ENCODE peak calls at places on chromosomes 4 and X, in five cellular contexts. G, F, N, Y and R are unnamed samples.

GRCh38 chr4:80566203-80566872 is 230.8 kb downstream of the CFAP299 start:
- DNase-seq in N (no peak), F (no peak), G (no peak), Y (no peak), R (no peak)

GRCh38 chrX:46777971-46778810 is 19.3 kb upstream of the SLC9A7 start:
- DNase-seq in G (no peak), F (no peak), N (no peak), Y (no peak), R (no peak)

GRCh38 chr4:80305466-80305865 is 30.1 kb upstream of the CFAP299 start:
- DNase-seq in G (no peak), Y (no peak), N (no peak), F (no peak), R (no peak)

GRCh38 chr4:82798168-82799005 is at the start of gene SCD5:
- DNase-seq in F (no peak), N (peak; percentile 67), Y (peak; percentile 93), G (peak; percentile 85), R (peak; percentile 52)

GRCh38 chrX:110258552-110258951 is 59.3 kb downstream of the AMMECR1 start:
- DNase-seq in F (no peak), Y (no peak), N (no peak), G (no peak), R (no peak)

GRCh38 chr4:147381749-147382148 is 99.1 kb upstream of the EDNRA start:
- DNase-seq in G (no peak), Y (no peak), F (no peak), N (no peak), R (no peak)

GRCh38 chr4:186196063-186196462 is 4.7 kb downstream of the CYP4V2 start:
- DNase-seq in Y (no peak), G (no peak), F (no peak), N (no peak), R (no peak)

GRCh38 chr4:138669479-138670165 is 346.0 kb upstream of the NOCT start:
- DNase-seq in F (no peak), G (no peak), N (no peak), Y (no peak), R (no peak)

GRCh38 chr4:107253579-107254068 is 217.5 kb upstream of the DKK2 start:
- DNase-seq in G (no peak), Y (no peak), N (no peak), F (no peak), R (no peak)

GRCh38 chr4:152100378-152101201 is 339.8 kb upstream of the GATB start:
- DNase-seq in F (peak; percentile 95), N (no peak), G (no peak), Y (no peak), R (peak; percentile 59)

GRCh38 chrX:111387470-111387869 is 24.5 kb downstream of the DCX start:
- DNase-seq in Y (peak; percentile 24), N (no peak), F (no peak), G (no peak), R (no peak)

GRCh38 chr4:2066011-2066551 is 7.0 kb downstream of the NAT8L start:
- DNase-seq in N (no peak), F (no peak), G (peak; percentile 48), Y (no peak), R (no peak)

GRCh38 chr4:61294001-61294400 is 93.9 kb downstream of the ADGRL3 start:
- DNase-seq in Y (no peak), G (no peak), F (no peak), N (no peak), R (no peak)

GRCh38 chr4:25454491-25454890 is 77.4 kb downstream of the ANAPC4 start:
- DNase-seq in Y (no peak), G (no peak), F (no peak), N (no peak), R (no peak)

GRCh38 chrX:41808042-41808441 is 84.1 kb downstream of the GPR82 start:
- DNase-seq in F (no peak), N (no peak), Y (no peak), G (no peak), R (no peak)

GRCh38 chrX:11629593-11630211 is 36.0 kb downstream of the ARHGAP6 start:
- DNase-seq in N (peak; percentile 51), F (no peak), Y (no peak), G (no peak), R (no peak)

GRCh38 chr4:165207016-165207430 is 338 bp upstream of the KLHL2 start:
- DNase-seq in N (no peak), F (no peak), G (no peak), Y (peak; percentile 37), R (no peak)

GRCh38 chr4:148216866-148217814 is 225.1 kb downstream of the NR3C2 start:
- DNase-seq in G (no peak), F (no peak), Y (no peak), N (no peak), R (no peak)

GRCh38 chrX:108036298-108036973 is 8.4 kb upstream of the VSIG1 start:
- DNase-seq in Y (no peak), N (no peak), G (no peak), F (no peak), R (no peak)

GRCh38 chrX:11187001-11187400 is 75.9 kb downstream of the HCCS start:
- DNase-seq in Y (no peak), F (no peak), N (no peak), G (no peak), R (no peak)

GRCh38 chrX:78574306-78574705 is 84.8 kb downstream of the RTL3 start:
- DNase-seq in Y (no peak), F (no peak), N (no peak), G (no peak), R (peak; percentile 67)

GRCh38 chr4:8394125-8394524 is 46.4 kb downstream of the ACOX3 start:
- DNase-seq in Y (peak; percentile 54), N (peak; percentile 92), G (peak; percentile 89), F (no peak), R (peak; percentile 75)

GRCh38 chrX:119614776-119615175 is 8.6 kb upstream of the NKRF start:
- DNase-seq in G (no peak), Y (no peak), N (no peak), F (no peak), R (no peak)

GRCh38 chr4:77959566-77960338 is 97.1 kb downstream of the MRPL1 start:
- DNase-seq in Y (peak; percentile 80), F (no peak), N (no peak), G (no peak), R (peak; percentile 57)

GRCh38 chr4:2393353-2394270 is 24.8 kb downstream of the ZFYVE28 start:
- DNase-seq in Y (peak; percentile 79), F (no peak), N (peak; percentile 48), G (no peak), R (peak; percentile 59)

GRCh38 chr4:189771696-189772361 is 168.8 kb upstream of the FRG1 start:
- DNase-seq in F (no peak), Y (no peak), N (no peak), G (no peak), R (no peak)

GRCh38 chr4:100690812-100691211 is 173.0 kb upstream of the EMCN start:
- DNase-seq in N (no peak), F (no peak), G (no peak), Y (no peak), R (no peak)

GRCh38 chr4:100694467-100694866 is 176.6 kb upstream of the EMCN start:
- DNase-seq in G (no peak), Y (no peak), F (no peak), N (no peak), R (no peak)

GRCh38 chr4:100695039-100695654 is 177.3 kb upstream of the EMCN start:
- DNase-seq in F (no peak), G (no peak), Y (no peak), N (no peak), R (no peak)

GRCh38 chr4:100695871-100696270 is 178.0 kb upstream of the EMCN start:
- DNase-seq in Y (no peak), N (no peak), G (no peak), F (no peak), R (no peak)

DNA sequence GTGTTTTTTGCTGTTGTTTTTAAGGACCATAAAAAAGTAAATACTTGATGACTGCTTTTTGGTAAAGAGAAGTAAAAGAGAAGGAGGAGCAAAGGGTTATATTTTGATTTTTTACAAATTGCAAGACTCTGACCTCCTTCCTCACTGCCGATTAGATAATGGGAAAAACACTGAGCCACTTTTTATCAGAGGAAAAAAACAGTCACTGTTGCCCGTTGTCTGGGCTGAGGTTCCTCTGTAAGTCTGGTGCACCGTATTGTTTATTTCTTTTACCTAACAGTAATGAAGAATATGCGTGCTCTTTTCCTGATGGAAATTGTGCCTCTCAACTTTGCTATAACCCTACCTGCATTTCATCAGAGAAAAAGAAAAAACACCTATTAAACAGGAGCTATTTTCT is 178.7 kb upstream of the EMCN start:
- DNase-seq in G (no peak), N (no peak), F (no peak), Y (no peak), R (no peak)
- H3K4me3 ChIP-seq in G (no peak overlapping the region), N (no peak overlapping the region), F (no peak overlapping the region), Y (no peak overlapping the region), R (no peak overlapping the region)

GRCh38 chr4:95212692-95213091 is 336.1 kb downstream of the UNC5C start:
- DNase-seq in N (no peak), G (no peak), F (no peak), Y (no peak), R (no peak)

GRCh38 chr4:95213361-95213760 is 335.4 kb downstream of the UNC5C start:
- DNase-seq in G (no peak), Y (no peak), F (no peak), N (no peak), R (no peak)

GRCh38 chr4:95204267-95204835 is 344.4 kb downstream of the UNC5C start:
- DNase-seq in F (no peak), G (no peak), N (no peak), Y (no peak), R (no peak)

GRCh38 chr4:95204873-95205272 is 343.9 kb downstream of the UNC5C start:
- DNase-seq in Y (peak; percentile 65), F (no peak), G (no peak), N (no peak), R (no peak)

DNA sequence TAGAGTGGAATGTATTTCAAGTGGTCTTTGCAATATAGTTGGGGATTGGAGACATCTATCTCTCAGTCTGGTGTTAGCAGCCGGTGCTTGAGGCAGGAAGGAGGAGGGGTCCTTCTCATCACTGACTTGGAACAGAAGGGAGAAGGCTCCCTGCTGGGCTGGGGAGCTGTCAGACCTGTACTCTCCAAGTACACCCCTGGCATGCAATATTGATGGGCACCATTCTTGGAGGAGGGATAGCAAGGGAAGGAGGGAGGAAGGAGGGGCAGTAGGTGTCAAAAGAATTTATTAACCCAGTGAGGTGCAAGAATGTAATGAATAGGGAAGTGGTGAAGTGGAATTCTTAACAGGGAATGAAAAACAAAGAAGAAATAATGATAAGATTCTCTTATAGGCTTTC is 338.8 kb downstream of the UNC5C start:
- DNase-seq in F (no peak), Y (no peak), G (no peak), N (no peak), R (no peak)
- H3K4me1 ChIP-seq in F (no peaks in the 10 kb centered on the region), Y (peaks cover 6% of the 10 kb centered on the region), G (no peaks in the 10 kb centered on the region), N (no peaks in the 10 kb centered on the region), R (peaks cover 6% of the 10 kb centered on the region)

GRCh38 chr4:10114607-10115006 is 2.0 kb downstream of the WDR1 start:
- DNase-seq in N (no peak), Y (no peak), G (no peak), F (no peak), R (no peak)
- H3K4me3 ChIP-seq in N (peak overlapping the region; percentile 90), Y (no peak overlapping the region), G (peak overlapping the region; percentile 85), F (peak overlapping the region; percentile 78), R (no peak overlapping the region)

GRCh38 chrX:13697440-13697839 is 8.5 kb downstream of the RAB9A start:
- DNase-seq in Y (no peak), N (no peak), F (no peak), G (no peak), R (no peak)
- H3K4me1 ChIP-seq in Y (peaks cover 19% of the 10 kb centered on the region), N (peaks cover 23% of the 10 kb centered on the region), F (peaks cover 46% of the 10 kb centered on the region), G (peaks cover 16% of the 10 kb centered on the region), R (peaks cover 15% of the 10 kb centered on the region)